ENCODE peak calls at places on chromosomes 2 and 18, in five cellular contexts. D, X, F, H and R are unnamed samples.

GRCh38 chr2:43184339-43184895 is 42.0 kb downstream of the ZFP36L2 start:
- DNase-seq in F (peak; percentile 95), X (peak; percentile 72), D (no peak), H (peak; percentile 97), R (no peak)

GRCh38 chr2:44938287-44939073 is 3.0 kb upstream of the SIX3 start:
- DNase-seq in X (no peak), F (no peak), D (no peak), H (no peak), R (no peak)

GRCh38 chr18:5058768-5059539 is 138.1 kb downstream of the AKAIN1 start:
- DNase-seq in F (no peak), X (no peak), D (no peak), H (no peak), R (no peak)

GRCh38 chr2:25814681-25815080 is 63.6 kb downstream of the ASXL2 start:
- DNase-seq in X (no peak), D (no peak), F (peak; percentile 38), H (peak; percentile 68), R (no peak)

GRCh38 chr2:207692206-207693065 is 19.0 kb upstream of the CCNYL1 start:
- DNase-seq in H (peak; percentile 42), D (no peak), X (no peak), F (peak; percentile 11), R (no peak)

GRCh38 chr2:203763425-203764272 is 57.2 kb downstream of the CD28 start:
- DNase-seq in F (no peak), D (no peak), X (no peak), H (no peak), R (no peak)

GRCh38 chr2:199713746-199714145 is 137.2 kb downstream of the FTCDNL1 start:
- DNase-seq in H (no peak), F (no peak), D (no peak), X (no peak), R (no peak)

GRCh38 chr2:12990523-12990922 is 273.8 kb downstream of the TRIB2 start:
- DNase-seq in X (no peak), H (no peak), F (no peak), D (no peak), R (no peak)

GRCh38 chr2:69816923-69817542 is 12.4 kb upstream of the GMCL1 start:
- DNase-seq in D (peak; percentile 60), H (peak; percentile 89), X (peak; percentile 91), F (peak; percentile 76), R (peak; percentile 86)

GRCh38 chr2:97844311-97844859 is 131.0 kb downstream of the ZAP70 start:
- DNase-seq in D (no peak), H (no peak), F (no peak), X (no peak), R (no peak)

GRCh38 chr2:25290811-25291510 is 50.8 kb downstream of the DNMT3A start:
- DNase-seq in H (peak; percentile 36), F (peak; percentile 63), X (no peak), D (no peak), R (no peak)

GRCh38 chr2:127174176-127174575 is 45.9 kb downstream of the CYP27C1 start:
- DNase-seq in H (no peak), D (no peak), F (peak; percentile 44), X (peak; percentile 46), R (no peak)

GRCh38 chr2:157107877-157108276 is 149.6 kb upstream of the GALNT5 start:
- DNase-seq in F (peak; percentile 70), H (peak; percentile 90), X (peak; percentile 74), D (no peak), R (peak; percentile 11)

GRCh38 chr2:120809151-120809550 is 73.5 kb downstream of the GLI2 start:
- DNase-seq in D (no peak), F (peak; percentile 41), H (no peak), X (no peak), R (no peak)

GRCh38 chr2:197515277-197515797 is 529 bp upstream of the MOB4 start:
- DNase-seq in X (peak; percentile 30), H (no peak), D (no peak), F (no peak), R (no peak)

GRCh38 chr2:149817206-149817605 is 229.6 kb upstream of the MMADHC start:
- DNase-seq in X (peak; percentile 60), H (no peak), D (no peak), F (peak; percentile 81), R (peak; percentile 64)

GRCh38 chr2:75360945-75361344 is 161.6 kb upstream of the TACR1 start:
- DNase-seq in D (no peak), H (no peak), X (no peak), F (no peak), R (no peak)

GRCh38 chr2:85743304-85743978 is 10.3 kb upstream of the ATOH8 start:
- DNase-seq in D (no peak), F (peak; percentile 77), H (peak; percentile 47), X (peak; percentile 57), R (peak; percentile 62)

GRCh38 chr2:152466925-152467676 is 132.1 kb downstream of the FMNL2 start:
- DNase-seq in X (no peak), F (peak; percentile 44), H (peak; percentile 94), D (no peak), R (no peak)

GRCh38 chr18:62437520-62438329 is 85.1 kb upstream of the ZCCHC2 start:
- DNase-seq in H (peak; percentile 85), F (no peak), X (no peak), D (no peak), R (no peak)

GRCh38 chr2:96802281-96802595 is 13.8 kb upstream of the CNNM3 start:
- DNase-seq in D (no peak), F (peak; percentile 22), H (no peak), X (no peak), R (no peak)

GRCh38 chr2:145777297-145777696 is 1257.4 kb upstream of the ZEB2 start:
- DNase-seq in D (no peak), H (peak; percentile 57), X (peak; percentile 53), F (peak; percentile 55), R (no peak)

GRCh38 chr2:143778981-143779380 is 649.8 kb downstream of the ARHGAP15 start:
- DNase-seq in X (peak; percentile 55), D (no peak), F (peak; percentile 79), H (peak; percentile 15), R (peak; percentile 60)

DNA sequence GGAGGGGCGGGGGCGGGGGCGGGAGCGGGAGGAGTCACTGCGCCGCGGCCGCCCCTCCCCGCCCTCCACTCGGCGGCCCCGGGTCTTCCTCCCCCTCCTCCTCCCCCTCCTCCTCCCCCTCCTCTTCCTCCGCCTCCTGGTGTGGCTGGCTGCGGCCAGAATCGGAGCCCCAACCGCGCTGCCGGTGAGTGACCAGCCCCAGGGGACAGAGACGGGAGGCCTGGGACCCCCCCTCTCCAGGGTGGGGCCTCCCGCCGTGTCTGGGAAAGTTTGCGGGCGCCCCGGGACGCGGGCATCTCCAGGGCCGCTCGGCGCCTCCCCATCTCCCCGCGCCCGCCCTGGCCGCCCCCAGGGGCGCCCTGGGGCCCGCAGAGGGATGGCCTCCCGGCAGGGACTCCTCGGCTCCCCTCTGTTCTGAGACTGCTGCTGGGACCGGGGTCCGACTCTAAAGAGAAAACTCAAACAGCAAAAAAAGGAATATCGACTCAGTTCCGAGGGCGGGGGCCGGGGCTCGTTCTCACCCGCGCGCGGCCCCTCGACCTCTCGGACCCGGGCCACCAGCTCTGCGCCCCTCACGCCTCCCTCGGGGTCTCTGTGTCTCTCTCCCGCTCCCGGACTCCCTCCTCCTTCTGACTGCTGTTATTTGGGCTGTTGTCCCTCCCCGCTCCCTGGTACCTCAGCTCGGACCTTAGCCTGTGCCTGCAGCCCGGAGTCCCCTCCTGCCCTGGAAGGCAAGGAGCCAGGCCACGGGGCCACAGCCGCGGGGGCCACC is at the start of gene STON1:
- DNase-seq in D (no peak), F (peak; percentile 57), H (peak; percentile 24), X (peak; percentile 38), R (no peak)
- TF ChIP-seq CTCF in D (no peak), F (no peak), H (no peak), X (no peak), R (peak; percentile 19)

DNA sequence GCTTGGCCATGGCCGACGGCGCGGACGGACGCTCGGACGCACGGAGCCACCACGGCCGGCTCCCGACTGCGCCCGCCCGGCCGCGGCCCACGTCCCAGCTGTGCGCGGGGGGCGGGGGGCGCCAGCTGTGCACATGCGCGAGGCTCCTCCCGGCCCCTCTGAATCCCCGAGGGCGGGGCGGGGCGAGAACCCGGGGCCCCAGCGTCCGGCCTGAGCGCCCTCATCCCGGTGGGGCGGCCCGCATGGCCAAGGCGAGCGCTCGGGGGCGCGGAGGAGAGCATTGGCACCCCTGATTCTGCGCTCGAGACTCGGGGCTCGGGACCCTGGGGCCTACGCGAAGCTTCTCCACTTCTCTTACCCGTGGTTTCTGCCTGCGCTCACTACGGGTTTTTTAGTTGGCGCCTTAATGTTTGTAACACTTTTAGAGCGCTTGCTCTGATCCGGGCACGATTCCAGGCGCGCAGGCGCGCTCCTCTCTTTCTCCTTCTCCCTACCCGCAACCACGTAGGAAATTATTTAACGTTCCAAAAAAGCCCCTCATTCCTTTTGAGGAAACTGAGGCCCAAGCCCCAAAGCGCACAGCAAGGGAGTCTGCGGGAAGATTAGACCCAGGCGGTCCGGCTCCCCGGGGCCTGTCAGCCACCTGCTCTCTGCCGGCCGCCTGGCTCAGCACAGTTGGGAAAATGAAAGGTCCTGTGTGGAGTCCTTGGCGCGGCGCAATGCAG is at the start of gene PXDN:
- DNase-seq in D (no peak), F (peak; percentile 69), H (peak; percentile 44), X (peak; percentile 79), R (no peak)
- H3K4me3 ChIP-seq in D (peak within 1 kb of the TSS; percentile 94), F (peak within 1 kb of the TSS; percentile 77), H (peak within 1 kb of the TSS; percentile 59), X (peak within 1 kb of the TSS; percentile 70), R (peak within 1 kb of the TSS; percentile 78)

DNA sequence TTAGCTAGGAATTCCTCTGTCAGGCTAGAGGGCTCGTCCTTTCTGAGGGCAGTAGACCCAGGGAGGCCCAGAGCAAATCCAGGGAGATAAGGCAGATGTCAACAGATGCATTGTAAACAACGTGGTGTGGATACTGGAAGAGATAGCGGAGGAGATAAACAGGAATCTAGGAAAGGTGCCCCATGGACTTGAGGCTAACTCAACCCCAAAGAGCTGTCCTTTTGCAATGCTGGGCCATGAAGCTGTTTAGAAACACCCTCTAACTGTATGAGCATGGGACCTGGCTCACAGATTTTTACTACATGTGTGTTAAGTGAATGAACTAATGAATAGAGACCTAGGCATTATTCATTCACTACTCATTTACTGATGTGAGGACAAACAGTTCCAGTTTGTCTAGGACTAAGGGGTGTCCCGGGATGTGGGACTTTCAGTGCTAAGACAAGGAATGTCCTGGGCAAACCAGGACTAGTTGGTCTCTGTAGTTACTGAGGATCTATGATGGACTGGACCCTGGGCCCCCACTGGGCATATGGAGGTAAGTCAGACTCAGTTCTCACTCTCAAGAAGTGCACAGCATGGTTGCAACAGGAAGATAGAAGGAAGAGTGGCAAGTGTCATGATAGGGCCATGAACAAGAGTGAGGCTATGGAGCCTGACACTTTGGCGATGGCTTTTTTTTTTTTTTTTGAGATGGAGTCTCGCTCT is 128.0 kb downstream of the MYCN start:
- DNase-seq in F (no peak), D (no peak), H (no peak), X (no peak), R (no peak)
- TF ChIP-seq CTCF in F (no peak), D (no peak), H (no peak), X (no peak), R (no peak)

GRCh38 chr2:46313063-46313462 is 15.9 kb downstream of the EPAS1 start:
- DNase-seq in D (no peak), H (no peak), X (no peak), F (no peak), R (no peak)

GRCh38 chr2:46317092-46317486 is 19.9 kb downstream of the EPAS1 start:
- DNase-seq in D (no peak), X (no peak), H (no peak), F (no peak), R (no peak)

GRCh38 chr2:46318579-46319460 is 21.6 kb downstream of the EPAS1 start:
- DNase-seq in H (peak; percentile 78), X (no peak), D (no peak), F (no peak), R (no peak)

GRCh38 chr2:46314065-46314835 is 17.0 kb downstream of the EPAS1 start:
- DNase-seq in H (no peak), D (no peak), X (no peak), F (no peak), R (no peak)

GRCh38 chr2:46315103-46315890 is 18.1 kb downstream of the EPAS1 start:
- DNase-seq in F (peak; percentile 97), D (no peak), H (peak; percentile 97), X (peak; percentile 94), R (peak; percentile 75)
- H3K4me3 ChIP-seq in F (no peak overlapping the region), D (no peak overlapping the region), H (no peak overlapping the region), X (no peak overlapping the region), R (no peak overlapping the region)